ENCODE peak calls at places on chromosomes 7 and 10, in nine cellular contexts. M is NCI-H510A; R is stimulated activated CD8-positive, alpha-beta memory T cell treated with anti-CD3 and anti-CD28 coated beads, Interleukin-4, amount 100 ng/mL, for 24 hours; C is fibroblast of pulmonary artery; D is H4; I is CD8-positive, alpha-beta memory T cell; B is AG08396; U is spleen; E is activated CD4-positive, alpha-beta T cell treated with anti-CD3 and anti-CD28 coated beads, Interleukin-2, amount 50 U/mL, for 1 hour. O is an unnamed sample.

GRCh38 chr10:88522715-88523114 is 60.4 kb downstream of the RNLS start:
- DNase-seq in M (no peak), R (no peak), C (peak), D (no peak), I (no peak), B (no peak), U (no peak), E (no peak), O (no peak)

GRCh38 chr7:47074702-47075153 is 507.2 kb downstream of the TNS3 start:
- DNase-seq in M (no peak), R (no peak), C (peak), D (peak), I (no peak), B (no peak), U (no peak), E (no peak), O (no peak)

GRCh38 chr10:108598831-108599230 is 1324.5 kb downstream of the XPNPEP1 start:
- DNase-seq in M (no peak), R (no peak), C (no peak), D (no peak), I (no peak), B (no peak), U (no peak), E (no peak), O (no peak)

GRCh38 chr7:53070883-53071282 is 35.5 kb downstream of the POM121L12 start:
- DNase-seq in M (no peak), R (no peak), C (no peak), D (no peak), I (no peak), B (no peak), U (no peak), E (no peak), O (no peak)

GRCh38 chr7:115010436-115010810 is 88.5 kb downstream of the MDFIC start:
- DNase-seq in M (no peak), R (no peak), C (no peak), D (no peak), I (no peak), B (no peak), U (no peak), E (no peak), O (no peak)

GRCh38 chr7:65910237-65910636 is 37.4 kb downstream of the VKORC1L1 start:
- DNase-seq in M (no peak), R (no peak), C (peak), D (no peak), I (no peak), B (peak), U (no peak), E (no peak), O (no peak)

GRCh38 chr7:44052771-44053365 is 8.4 kb downstream of the DBNL start:
- DNase-seq in M (no peak), R (no peak), C (no peak), D (no peak), I (no peak), B (no peak), U (peak), E (no peak), O (no peak)

GRCh38 chr10:101226506-101226887 is 2.8 kb downstream of the LBX1 start:
- DNase-seq in M (no peak), R (no peak), C (no peak), D (no peak), I (no peak), B (no peak), U (no peak), E (no peak), O (no peak)

GRCh38 chr7:78479348-78479747 is 680.8 kb downstream of the PHTF2 start:
- DNase-seq in M (no peak), R (no peak), C (no peak), D (no peak), I (no peak), B (peak), U (no peak), E (no peak), O (no peak)

GRCh38 chr7:84112771-84113170 is 81.8 kb downstream of the SEMA3A start:
- DNase-seq in M (no peak), R (no peak), C (no peak), D (no peak), I (no peak), B (no peak), U (no peak), E (no peak), O (no peak)